ENCODE peak calls at places on chromosome 14, in five cellular contexts. One of them, this sample, is unnamed.

GRCh38 chr14:103770500-103770899 is 54.9 kb downstream of the ZFYVE21 start:
- DNase-seq in fibroblast of mammary gland: no peak
- DNase-seq in H9: no peak
- DNase-seq in CD8-positive, alpha-beta T cell: no peak
- DNase-seq in foreskin fibroblast: no peak
- DNase-seq in this sample: no peak

GRCh38 chr14:62455446-62455845 is 589.8 kb downstream of the KCNH5 start:
- DNase-seq in fibroblast of mammary gland: no peak
- DNase-seq in H9: no peak
- DNase-seq in CD8-positive, alpha-beta T cell: no peak
- DNase-seq in foreskin fibroblast: no peak
- DNase-seq in this sample: no peak

GRCh38 chr14:76489667-76490066 is 113.7 kb downstream of the ESRRB start:
- DNase-seq in fibroblast of mammary gland: no peak
- DNase-seq in H9: no peak
- DNase-seq in CD8-positive, alpha-beta T cell: no peak
- DNase-seq in foreskin fibroblast: no peak
- DNase-seq in this sample: no peak

GRCh38 chr14:92946847-92947545 is 24.0 kb downstream of the CHGA start:
- DNase-seq in fibroblast of mammary gland: no peak
- DNase-seq in H9: no peak
- DNase-seq in CD8-positive, alpha-beta T cell: no peak
- DNase-seq in foreskin fibroblast: no peak
- DNase-seq in this sample: no peak

GRCh38 chr14:54738009-54738408 is 164.6 kb downstream of the GCH1 start:
- DNase-seq in fibroblast of mammary gland: no peak
- DNase-seq in H9: no peak
- DNase-seq in CD8-positive, alpha-beta T cell: no peak
- DNase-seq in foreskin fibroblast: peak
- DNase-seq in this sample: no peak

GRCh38 chr14:68402525-68403101 is 390.3 kb downstream of the ZFP36L1 start:
- DNase-seq in fibroblast of mammary gland: no peak
- DNase-seq in H9: no peak
- DNase-seq in CD8-positive, alpha-beta T cell: no peak
- DNase-seq in foreskin fibroblast: no peak
- DNase-seq in this sample: no peak

GRCh38 chr14:103491691-103492090 is 30.9 kb downstream of the CKB start:
- DNase-seq in fibroblast of mammary gland: no peak
- DNase-seq in H9: no peak
- DNase-seq in CD8-positive, alpha-beta T cell: no peak
- DNase-seq in foreskin fibroblast: no peak
- DNase-seq in this sample: no peak

GRCh38 chr14:61219673-61220072 is 61.5 kb downstream of the TMEM30B start:
- DNase-seq in fibroblast of mammary gland: peak
- DNase-seq in H9: no peak
- DNase-seq in CD8-positive, alpha-beta T cell: no peak
- DNase-seq in foreskin fibroblast: peak
- DNase-seq in this sample: no peak

GRCh38 chr14:57982161-57982560 is 116.3 kb upstream of the SLC35F4 start:
- DNase-seq in fibroblast of mammary gland: no peak
- DNase-seq in H9: no peak
- DNase-seq in CD8-positive, alpha-beta T cell: no peak
- DNase-seq in foreskin fibroblast: no peak
- DNase-seq in this sample: no peak

GRCh38 chr14:67618617-67619063 is 1.1 kb upstream of the ARG2 start:
- DNase-seq in fibroblast of mammary gland: peak
- DNase-seq in H9: no peak
- DNase-seq in CD8-positive, alpha-beta T cell: peak
- DNase-seq in foreskin fibroblast: peak
- DNase-seq in this sample: peak

GRCh38 chr14:101559250-101559623 is 2.1 kb upstream of the DIO3 start:
- DNase-seq in fibroblast of mammary gland: no peak
- DNase-seq in H9: no peak
- DNase-seq in CD8-positive, alpha-beta T cell: no peak
- DNase-seq in foreskin fibroblast: no peak
- DNase-seq in this sample: no peak

GRCh38 chr14:93120522-93120921 is 4.8 kb upstream of the ITPK1 start:
- DNase-seq in fibroblast of mammary gland: no peak
- DNase-seq in H9: no peak
- DNase-seq in CD8-positive, alpha-beta T cell: no peak
- DNase-seq in foreskin fibroblast: no peak
- DNase-seq in this sample: no peak

GRCh38 chr14:20460458-20461229 is 590 bp downstream of the PIP4P1 start:
- DNase-seq in fibroblast of mammary gland: no peak
- DNase-seq in H9: peak
- DNase-seq in CD8-positive, alpha-beta T cell: peak
- DNase-seq in foreskin fibroblast: no peak
- DNase-seq in this sample: no peak

GRCh38 chr14:90616881-90617280 is 199.3 kb downstream of the TTC7B start:
- DNase-seq in fibroblast of mammary gland: no peak
- DNase-seq in H9: no peak
- DNase-seq in CD8-positive, alpha-beta T cell: no peak
- DNase-seq in foreskin fibroblast: no peak
- DNase-seq in this sample: no peak

GRCh38 chr14:52267501-52268190 is at the start of gene PTGDR:
- DNase-seq in fibroblast of mammary gland: peak
- DNase-seq in H9: peak
- DNase-seq in CD8-positive, alpha-beta T cell: peak
- DNase-seq in foreskin fibroblast: peak
- DNase-seq in this sample: peak

GRCh38 chr14:58740584-58740983 is 102.8 kb downstream of the DACT1 start:
- DNase-seq in fibroblast of mammary gland: no peak
- DNase-seq in H9: no peak
- DNase-seq in CD8-positive, alpha-beta T cell: no peak
- DNase-seq in foreskin fibroblast: no peak
- DNase-seq in this sample: no peak

GRCh38 chr14:91383439-91383838 is 34.2 kb downstream of the CCDC88C start:
- DNase-seq in fibroblast of mammary gland: no peak
- DNase-seq in H9: no peak
- DNase-seq in CD8-positive, alpha-beta T cell: no peak
- DNase-seq in foreskin fibroblast: no peak
- DNase-seq in this sample: peak

GRCh38 chr14:37048666-37049071 is 123.7 kb downstream of the SLC25A21 start:
- DNase-seq in fibroblast of mammary gland: peak
- DNase-seq in H9: no peak
- DNase-seq in CD8-positive, alpha-beta T cell: no peak
- DNase-seq in foreskin fibroblast: no peak
- DNase-seq in this sample: no peak

GRCh38 chr14:103087343-103087835 is 3.4 kb downstream of the LBHD2 start:
- DNase-seq in fibroblast of mammary gland: no peak
- DNase-seq in H9: no peak
- DNase-seq in CD8-positive, alpha-beta T cell: no peak
- DNase-seq in foreskin fibroblast: no peak
- DNase-seq in this sample: peak

GRCh38 chr14:68711551-68712437 is 81.1 kb downstream of the ZFP36L1 start:
- DNase-seq in fibroblast of mammary gland: no peak
- DNase-seq in H9: peak
- DNase-seq in CD8-positive, alpha-beta T cell: no peak
- DNase-seq in foreskin fibroblast: no peak
- DNase-seq in this sample: no peak

GRCh38 chr14:103068351-103069073 is 11.2 kb upstream of the CDC42BPB start:
- DNase-seq in fibroblast of mammary gland: no peak
- DNase-seq in H9: no peak
- DNase-seq in CD8-positive, alpha-beta T cell: no peak
- DNase-seq in foreskin fibroblast: no peak
- DNase-seq in this sample: no peak

GRCh38 chr14:34449819-34450541 is 12.1 kb downstream of the SPTSSA start:
- DNase-seq in fibroblast of mammary gland: no peak
- DNase-seq in H9: no peak
- DNase-seq in CD8-positive, alpha-beta T cell: no peak
- DNase-seq in foreskin fibroblast: no peak
- DNase-seq in this sample: no peak

GRCh38 chr14:27730204-27730603 is 1036.4 kb upstream of the FOXG1 start:
- DNase-seq in fibroblast of mammary gland: no peak
- DNase-seq in H9: no peak
- DNase-seq in CD8-positive, alpha-beta T cell: no peak
- DNase-seq in foreskin fibroblast: no peak
- DNase-seq in this sample: no peak

GRCh38 chr14:77556946-77557345 is 58.3 kb upstream of the ISM2 start:
- DNase-seq in fibroblast of mammary gland: no peak
- DNase-seq in H9: no peak
- DNase-seq in CD8-positive, alpha-beta T cell: no peak
- DNase-seq in foreskin fibroblast: no peak
- DNase-seq in this sample: no peak

GRCh38 chr14:93234798-93235197 is 27.7 kb downstream of the UBR7 start:
- DNase-seq in fibroblast of mammary gland: peak
- DNase-seq in H9: no peak
- DNase-seq in CD8-positive, alpha-beta T cell: no peak
- DNase-seq in foreskin fibroblast: peak
- DNase-seq in this sample: no peak

GRCh38 chr14:67491741-67492504 is 3.4 kb upstream of the TMEM229B start:
- DNase-seq in fibroblast of mammary gland: no peak
- DNase-seq in H9: no peak
- DNase-seq in CD8-positive, alpha-beta T cell: no peak
- DNase-seq in foreskin fibroblast: peak
- DNase-seq in this sample: no peak

GRCh38 chr14:73829526-73830431 is 21.9 kb upstream of the PTGR2 start:
- DNase-seq in fibroblast of mammary gland: peak
- DNase-seq in H9: no peak
- DNase-seq in CD8-positive, alpha-beta T cell: no peak
- DNase-seq in foreskin fibroblast: peak
- DNase-seq in this sample: no peak

GRCh38 chr14:66120402-66120801 is 365.8 kb upstream of the CCDC196 start:
- DNase-seq in fibroblast of mammary gland: no peak
- DNase-seq in H9: no peak
- DNase-seq in CD8-positive, alpha-beta T cell: no peak
- DNase-seq in foreskin fibroblast: no peak
- DNase-seq in this sample: no peak

GRCh38 chr14:90760591-90761316 is 55.5 kb downstream of the TTC7B start:
- DNase-seq in fibroblast of mammary gland: peak
- DNase-seq in H9: peak
- DNase-seq in CD8-positive, alpha-beta T cell: no peak
- DNase-seq in foreskin fibroblast: peak
- DNase-seq in this sample: no peak

GRCh38 chr14:30874120-30874998 is at the start of gene COCH:
- DNase-seq in fibroblast of mammary gland: no peak
- DNase-seq in H9: peak
- DNase-seq in CD8-positive, alpha-beta T cell: peak
- DNase-seq in foreskin fibroblast: peak
- DNase-seq in this sample: peak

GRCh38 chr14:47675239-47675488 is 241 bp downstream of the MDGA2 start:
- DNase-seq in fibroblast of mammary gland: no peak
- DNase-seq in H9: no peak
- DNase-seq in CD8-positive, alpha-beta T cell: no peak
- DNase-seq in foreskin fibroblast: no peak
- DNase-seq in this sample: no peak

DNA sequence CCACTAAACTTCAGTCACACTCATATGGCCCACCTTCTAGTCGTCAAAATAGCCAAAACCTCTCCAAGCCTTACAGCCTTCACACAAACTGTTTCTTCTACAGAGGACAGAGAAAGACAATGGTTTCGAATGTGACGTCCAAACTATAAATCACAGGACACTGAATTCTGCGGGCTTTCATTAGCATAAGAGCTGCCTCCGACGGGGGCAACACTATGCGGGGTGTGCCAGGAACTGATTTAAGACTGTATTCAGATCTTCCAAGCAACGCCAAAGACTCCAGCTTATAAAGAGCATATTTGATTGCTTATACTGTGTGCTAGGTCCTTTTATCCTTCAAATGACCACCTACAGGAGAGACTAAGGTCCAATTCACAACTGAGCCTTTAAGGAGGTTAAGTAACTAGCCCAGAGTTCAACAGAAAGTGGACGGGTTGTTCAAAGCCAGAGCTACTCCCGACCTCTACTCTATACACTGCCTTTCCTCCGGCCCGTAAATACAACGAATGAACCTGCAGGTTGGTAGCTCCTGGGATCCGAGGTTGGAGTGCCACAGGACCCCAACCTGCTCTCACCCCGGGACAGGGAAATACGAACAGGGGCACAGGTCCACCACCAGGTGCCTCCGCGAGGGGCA is 574 bp downstream of the L2HGDH start:
- DNase-seq in fibroblast of mammary gland: no peak
- DNase-seq in H9: no peak
- DNase-seq in CD8-positive, alpha-beta T cell: no peak
- DNase-seq in foreskin fibroblast: no peak
- DNase-seq in this sample: peak
- TF ChIP-seq CTCF in fibroblast of mammary gland: peak
- TF ChIP-seq CTCF in H9: peak
- TF ChIP-seq CTCF in CD8-positive, alpha-beta T cell: peak
- TF ChIP-seq CTCF in foreskin fibroblast: peak
- TF ChIP-seq CTCF in this sample: peak

GRCh38 chr14:23573384-23573783 is 5.2 kb downstream of the JPH4 start:
- DNase-seq in fibroblast of mammary gland: no peak
- DNase-seq in H9: no peak
- DNase-seq in CD8-positive, alpha-beta T cell: no peak
- DNase-seq in foreskin fibroblast: no peak
- DNase-seq in this sample: no peak
- TF ChIP-seq CTCF in fibroblast of mammary gland: no peak
- TF ChIP-seq CTCF in H9: no peak
- TF ChIP-seq CTCF in CD8-positive, alpha-beta T cell: no peak
- TF ChIP-seq CTCF in foreskin fibroblast: no peak
- TF ChIP-seq CTCF in this sample: no peak

GRCh38 chr14:56875104-56875675 is 64.9 kb upstream of the OTX2 start:
- DNase-seq in fibroblast of mammary gland: no peak
- DNase-seq in H9: no peak
- DNase-seq in CD8-positive, alpha-beta T cell: no peak
- DNase-seq in foreskin fibroblast: no peak
- DNase-seq in this sample: no peak

GRCh38 chr14:56878766-56879165 is 68.5 kb upstream of the OTX2 start:
- DNase-seq in fibroblast of mammary gland: no peak
- DNase-seq in H9: no peak
- DNase-seq in CD8-positive, alpha-beta T cell: no peak
- DNase-seq in foreskin fibroblast: no peak
- DNase-seq in this sample: no peak

GRCh38 chr14:56870336-56870735 is 60.1 kb upstream of the OTX2 start:
- DNase-seq in fibroblast of mammary gland: no peak
- DNase-seq in H9: no peak
- DNase-seq in CD8-positive, alpha-beta T cell: no peak
- DNase-seq in foreskin fibroblast: no peak
- DNase-seq in this sample: no peak

GRCh38 chr14:56868660-56869059 is 58.4 kb upstream of the OTX2 start:
- DNase-seq in fibroblast of mammary gland: no peak
- DNase-seq in H9: no peak
- DNase-seq in CD8-positive, alpha-beta T cell: no peak
- DNase-seq in foreskin fibroblast: no peak
- DNase-seq in this sample: no peak

DNA sequence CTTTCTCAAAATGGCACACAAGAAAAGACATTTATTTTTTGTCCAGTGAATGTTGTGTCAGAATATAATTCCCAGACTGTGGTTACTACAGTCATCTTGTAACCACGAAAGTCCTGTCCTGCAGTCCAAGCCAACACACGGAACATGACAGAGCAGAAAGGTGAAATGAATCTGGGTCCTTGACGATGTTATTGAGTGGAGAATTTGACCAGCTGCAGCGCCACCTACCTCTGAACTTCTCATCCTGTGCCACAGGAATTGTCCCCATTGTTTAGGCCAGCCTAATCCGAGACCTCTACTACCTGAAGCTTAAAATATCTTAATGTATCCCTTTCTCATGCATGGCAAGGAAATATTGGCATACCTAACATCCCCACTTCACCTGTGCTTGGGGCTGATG is 64.1 kb upstream of the OTX2 start:
- DNase-seq in fibroblast of mammary gland: peak
- DNase-seq in H9: peak
- DNase-seq in CD8-positive, alpha-beta T cell: no peak
- DNase-seq in foreskin fibroblast: no peak
- DNase-seq in this sample: peak
- TF ChIP-seq CTCF in fibroblast of mammary gland: peak
- TF ChIP-seq CTCF in H9: peak
- TF ChIP-seq CTCF in CD8-positive, alpha-beta T cell: no peak
- TF ChIP-seq CTCF in foreskin fibroblast: no peak
- TF ChIP-seq CTCF in this sample: peak

GRCh38 chr14:100524933-100525243 is 62.3 kb downstream of the BEGAIN start:
- DNase-seq in fibroblast of mammary gland: peak
- DNase-seq in H9: peak
- DNase-seq in CD8-positive, alpha-beta T cell: peak
- DNase-seq in foreskin fibroblast: peak
- DNase-seq in this sample: peak
- TF ChIP-seq CTCF in fibroblast of mammary gland: peak
- TF ChIP-seq CTCF in H9: peak
- TF ChIP-seq CTCF in CD8-positive, alpha-beta T cell: peak
- TF ChIP-seq CTCF in foreskin fibroblast: peak
- TF ChIP-seq CTCF in this sample: peak

This sample was measured in nephron progenitor cell.